ENCODE peak calls at places on chromosomes 12 and 14, in four cellular contexts. One of them, this sample, is unnamed.
A peak's percentile ranks its signal among the peaks of the same experiment; 100 is the strongest.

GRCh38 chr14:96538663-96539317 is 36.6 kb downstream of the PAPOLA start:
- DNase-seq in Calu3: no peak
- DNase-seq in mesothelial cell of epicardium: no peak
- DNase-seq in lung: no peak
- DNase-seq in this sample: no peak

GRCh38 chr12:72618764-72619163 is 346.6 kb downstream of the TRHDE start:
- DNase-seq in Calu3: no peak
- DNase-seq in mesothelial cell of epicardium: peak; percentile 62
- DNase-seq in lung: no peak
- DNase-seq in this sample: no peak

GRCh38 chr14:89000007-89000942 is 175.8 kb downstream of the TTC8 start:
- DNase-seq in Calu3: peak; percentile 41
- DNase-seq in mesothelial cell of epicardium: no peak
- DNase-seq in lung: peak; percentile 54
- DNase-seq in this sample: no peak

GRCh38 chr14:31968107-31968810 is 108.8 kb upstream of the ARHGAP5 start:
- DNase-seq in Calu3: no peak
- DNase-seq in mesothelial cell of epicardium: no peak
- DNase-seq in lung: no peak
- DNase-seq in this sample: no peak

GRCh38 chr12:66164349-66164821 is 5.4 kb downstream of the TMBIM4 start:
- DNase-seq in Calu3: no peak
- DNase-seq in mesothelial cell of epicardium: no peak
- DNase-seq in lung: no peak
- DNase-seq in this sample: no peak

GRCh38 chr14:35435177-35435576 is 30.6 kb upstream of the NFKBIA start:
- DNase-seq in Calu3: no peak
- DNase-seq in mesothelial cell of epicardium: no peak
- DNase-seq in lung: no peak
- DNase-seq in this sample: no peak

GRCh38 chr14:55313480-55313879 is 42.3 kb downstream of the FBXO34 start:
- DNase-seq in Calu3: no peak
- DNase-seq in mesothelial cell of epicardium: no peak
- DNase-seq in lung: no peak
- DNase-seq in this sample: no peak

GRCh38 chr12:6899837-6900519 is 4.6 kb upstream of the LRRC23 start:
- DNase-seq in Calu3: no peak
- DNase-seq in mesothelial cell of epicardium: no peak
- DNase-seq in lung: peak; percentile 80
- DNase-seq in this sample: no peak

GRCh38 chr14:74579447-74580274 is 32.4 kb downstream of the LTBP2 start:
- DNase-seq in Calu3: peak; percentile 18
- DNase-seq in mesothelial cell of epicardium: no peak
- DNase-seq in lung: no peak
- DNase-seq in this sample: no peak

GRCh38 chr14:75182820-75183219 is 6.4 kb upstream of the TMED10 start:
- DNase-seq in Calu3: no peak
- DNase-seq in mesothelial cell of epicardium: no peak
- DNase-seq in lung: no peak
- DNase-seq in this sample: no peak

GRCh38 chr14:102822311-102822863 is 45.1 kb downstream of the TRAF3 start:
- DNase-seq in Calu3: no peak
- DNase-seq in mesothelial cell of epicardium: no peak
- DNase-seq in lung: no peak
- DNase-seq in this sample: no peak

GRCh38 chr12:47604474-47604873 is 101.4 kb downstream of the RPAP3 start:
- DNase-seq in Calu3: no peak
- DNase-seq in mesothelial cell of epicardium: no peak
- DNase-seq in lung: no peak
- DNase-seq in this sample: no peak

DNA sequence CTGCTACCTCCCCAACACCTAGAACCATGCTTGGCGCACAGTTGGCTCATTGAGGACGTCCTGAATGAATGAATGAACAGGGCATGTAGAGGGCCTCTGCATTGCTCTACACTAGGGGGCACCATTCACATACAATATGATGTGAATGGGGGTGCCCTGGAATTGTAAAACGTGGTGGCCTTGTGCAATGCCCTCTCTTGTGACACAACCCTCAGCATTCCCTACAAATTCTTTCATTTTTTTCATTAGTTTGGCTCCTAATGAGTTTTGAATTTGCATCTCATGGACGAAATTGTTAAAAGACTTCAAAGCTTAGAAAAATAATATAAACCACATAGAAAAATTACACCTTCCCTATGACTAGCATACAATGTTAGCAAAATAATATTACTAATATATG is 2.3 kb upstream of the DIO2 start:
- DNase-seq in Calu3: peak; percentile 61
- DNase-seq in mesothelial cell of epicardium: no peak
- DNase-seq in lung: no peak
- DNase-seq in this sample: no peak
- TF ChIP-seq CTCF in Calu3: peak; percentile 41
- TF ChIP-seq CTCF in mesothelial cell of epicardium: no peak
- TF ChIP-seq CTCF in lung: no peak
- TF ChIP-seq CTCF in this sample: no peak

GRCh38 chr14:57189070-57189469 is 79.6 kb downstream of the EXOC5 start:
- DNase-seq in Calu3: no peak
- DNase-seq in mesothelial cell of epicardium: no peak
- DNase-seq in lung: no peak
- DNase-seq in this sample: no peak
- TF ChIP-seq CTCF in Calu3: no peak
- TF ChIP-seq CTCF in mesothelial cell of epicardium: no peak
- TF ChIP-seq CTCF in lung: no peak
- TF ChIP-seq CTCF in this sample: no peak

GRCh38 chr12:1933342-1933992 is 15.0 kb upstream of the CACNA2D4 start:
- DNase-seq in Calu3: no peak
- DNase-seq in mesothelial cell of epicardium: no peak
- DNase-seq in lung: no peak
- DNase-seq in this sample: no peak
- TF ChIP-seq CTCF in Calu3: no peak
- TF ChIP-seq CTCF in mesothelial cell of epicardium: no peak
- TF ChIP-seq CTCF in lung: no peak
- TF ChIP-seq CTCF in this sample: no peak

DNA sequence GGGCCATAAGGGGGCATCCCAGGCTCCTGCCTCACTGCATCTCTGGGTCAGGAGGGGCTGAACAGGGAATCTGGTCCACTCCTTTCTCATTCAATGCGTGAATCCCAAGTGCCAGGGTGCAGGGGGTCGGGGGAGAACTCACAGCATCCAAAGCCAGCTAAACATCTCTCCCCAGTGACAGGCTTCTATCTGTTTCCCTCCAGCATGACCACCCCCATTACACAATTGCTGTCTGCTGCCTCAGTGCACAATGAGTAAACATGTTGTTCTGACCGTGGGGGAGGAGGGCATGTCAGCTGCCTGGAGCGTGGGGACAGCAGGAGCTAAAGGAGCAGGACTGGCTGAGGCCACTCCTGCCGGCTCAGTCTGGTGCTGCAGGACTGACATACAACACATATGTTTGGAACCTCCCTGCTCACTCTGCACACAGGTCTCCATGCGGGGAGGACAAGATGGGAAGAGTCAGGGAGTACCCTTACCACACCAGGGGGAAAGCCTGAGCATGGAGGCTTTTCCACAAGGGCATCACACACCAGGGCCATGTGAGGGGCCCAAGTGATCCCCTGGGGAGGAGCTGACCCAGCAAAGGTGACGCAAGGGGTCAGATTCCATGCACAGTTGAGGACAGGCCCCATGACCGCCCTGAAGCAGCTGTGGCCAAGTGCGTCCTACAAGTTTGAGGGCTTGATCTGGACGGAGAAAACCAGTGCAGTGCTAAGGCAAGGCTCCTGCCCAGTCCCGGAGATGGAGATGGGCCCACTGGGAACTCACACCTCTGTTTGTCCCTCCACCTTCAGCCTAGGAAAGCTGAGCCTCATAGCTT is 1.4 kb downstream of the TNS2 start:
- DNase-seq in Calu3: no peak
- DNase-seq in mesothelial cell of epicardium: no peak
- DNase-seq in lung: peak; percentile 68
- DNase-seq in this sample: peak; percentile 24
- TF ChIP-seq CTCF in Calu3: no peak
- TF ChIP-seq CTCF in mesothelial cell of epicardium: no peak
- TF ChIP-seq CTCF in lung: no peak
- TF ChIP-seq CTCF in this sample: no peak

GRCh38 chr12:122946690-122947271 is 19.5 kb downstream of the ABCB9 start:
- DNase-seq in Calu3: peak; percentile 96
- DNase-seq in mesothelial cell of epicardium: peak; percentile 48
- DNase-seq in lung: peak; percentile 83
- DNase-seq in this sample: peak; percentile 77
- TF ChIP-seq CTCF in Calu3: peak; percentile 43
- TF ChIP-seq CTCF in mesothelial cell of epicardium: no peak
- TF ChIP-seq CTCF in lung: no peak
- TF ChIP-seq CTCF in this sample: no peak

GRCh38 chr12:96131230-96131788 is 62.9 kb upstream of the ELK3 start:
- DNase-seq in Calu3: no peak
- DNase-seq in mesothelial cell of epicardium: no peak
- DNase-seq in lung: no peak
- DNase-seq in this sample: no peak

GRCh38 chr12:96132819-96133218 is 61.4 kb upstream of the ELK3 start:
- DNase-seq in Calu3: peak; percentile 61
- DNase-seq in mesothelial cell of epicardium: no peak
- DNase-seq in lung: no peak
- DNase-seq in this sample: no peak

GRCh38 chr12:96134200-96134599 is 60.0 kb upstream of the ELK3 start:
- DNase-seq in Calu3: no peak
- DNase-seq in mesothelial cell of epicardium: no peak
- DNase-seq in lung: no peak
- DNase-seq in this sample: no peak

GRCh38 chr12:96136129-96136528 is 58.0 kb upstream of the ELK3 start:
- DNase-seq in Calu3: peak; percentile 12
- DNase-seq in mesothelial cell of epicardium: no peak
- DNase-seq in lung: no peak
- DNase-seq in this sample: no peak

GRCh38 chr12:96130396-96131059 is 63.6 kb upstream of the ELK3 start:
- DNase-seq in Calu3: no peak
- DNase-seq in mesothelial cell of epicardium: no peak
- DNase-seq in lung: no peak
- DNase-seq in this sample: no peak
- TF ChIP-seq CTCF in Calu3: no peak
- TF ChIP-seq CTCF in mesothelial cell of epicardium: no peak
- TF ChIP-seq CTCF in lung: no peak
- TF ChIP-seq CTCF in this sample: no peak

This sample was measured in omental fat pad.